ENCODE peak calls at places on chromosome 11, in five cellular contexts. One of them, this sample, is unnamed.

GRCh38 chr11:64626637-64627036 is 35.6 kb downstream of the SLC22A12 start:
- DNase-seq in right lobe of liver: no peak
- DNase-seq in mucosa of descending colon: no peak
- DNase-seq in IMR-90: no peak
- DNase-seq in cardiac muscle cell: no peak
- DNase-seq in this sample: no peak

GRCh38 chr11:85663080-85663729 is 1.7 kb downstream of the CREBZF start:
- DNase-seq in right lobe of liver: no peak
- DNase-seq in mucosa of descending colon: no peak
- DNase-seq in IMR-90: no peak
- DNase-seq in cardiac muscle cell: no peak
- DNase-seq in this sample: peak

GRCh38 chr11:128021304-128022006 is 565.9 kb downstream of the ETS1 start:
- DNase-seq in right lobe of liver: peak
- DNase-seq in mucosa of descending colon: no peak
- DNase-seq in IMR-90: no peak
- DNase-seq in cardiac muscle cell: peak
- DNase-seq in this sample: no peak

GRCh38 chr11:74380746-74381439 is 17.3 kb downstream of the PGM2L1 start:
- DNase-seq in right lobe of liver: no peak
- DNase-seq in mucosa of descending colon: peak
- DNase-seq in IMR-90: no peak
- DNase-seq in cardiac muscle cell: no peak
- DNase-seq in this sample: no peak

GRCh38 chr11:47918882-47919495 is 61.4 kb upstream of the PTPRJ start:
- DNase-seq in right lobe of liver: no peak
- DNase-seq in mucosa of descending colon: no peak
- DNase-seq in IMR-90: peak
- DNase-seq in cardiac muscle cell: peak
- DNase-seq in this sample: no peak

GRCh38 chr11:109320595-109320994 is 101.4 kb upstream of the C11orf87 start:
- DNase-seq in right lobe of liver: no peak
- DNase-seq in mucosa of descending colon: no peak
- DNase-seq in IMR-90: peak
- DNase-seq in cardiac muscle cell: peak
- DNase-seq in this sample: no peak

GRCh38 chr11:30567644-30568043 is 18.5 kb downstream of the MPPED2 start:
- DNase-seq in right lobe of liver: no peak
- DNase-seq in mucosa of descending colon: no peak
- DNase-seq in IMR-90: no peak
- DNase-seq in cardiac muscle cell: no peak
- DNase-seq in this sample: no peak

GRCh38 chr11:116115801-116116200 is 611.6 kb upstream of the CADM1 start:
- DNase-seq in right lobe of liver: no peak
- DNase-seq in mucosa of descending colon: no peak
- DNase-seq in IMR-90: no peak
- DNase-seq in cardiac muscle cell: no peak
- DNase-seq in this sample: no peak

GRCh38 chr11:11076879-11077278 is 219.0 kb upstream of the ZBED5 start:
- DNase-seq in right lobe of liver: no peak
- DNase-seq in mucosa of descending colon: no peak
- DNase-seq in IMR-90: no peak
- DNase-seq in cardiac muscle cell: no peak
- DNase-seq in this sample: no peak

This sample was measured in C1 segment of cervical spinal cord.